ENCODE peak calls at places on chromosomes 11 and 22, in four cellular contexts. W, M, D and V are unnamed samples. For H3K27me3, the result is how much of the 10 kb centered on the place peaks cover.

GRCh38 chr11:132686827-132687370 is 845.4 kb downstream of the OPCML start:
- DNase-seq in W (no peak), M (no peak), D (no peak), V (no peak)

GRCh38 chr11:9903579-9903978 is 239.7 kb downstream of the SWAP70 start:
- DNase-seq in W (no peak), M (no peak), D (no peak), V (no peak)

GRCh38 chr11:100918551-100919500 is 210.8 kb downstream of the PGR start:
- DNase-seq in W (no peak), M (no peak), D (peak), V (no peak)

GRCh38 chr22:23279781-23280180 is 99.5 kb downstream of the BCR start:
- DNase-seq in W (no peak), M (peak), D (no peak), V (no peak)

GRCh38 chr22:31075961-31076360 is 5.2 kb upstream of the SMTN start:
- DNase-seq in W (no peak), M (no peak), D (peak), V (no peak)

GRCh38 chr11:26948881-26949280 is 45.0 kb upstream of the FIBIN start:
- DNase-seq in W (no peak), M (no peak), D (no peak), V (no peak)

GRCh38 chr11:8122173-8122572 is 41.2 kb downstream of the TUB start:
- DNase-seq in W (no peak), M (no peak), D (no peak), V (no peak)

GRCh38 chr11:41320233-41320993 is 139.0 kb downstream of the LRRC4C start:
- DNase-seq in W (no peak), M (peak), D (no peak), V (no peak)

GRCh38 chr11:116445108-116446047 is 327.4 kb downstream of the BUD13 start:
- DNase-seq in W (peak), M (no peak), D (no peak), V (peak)

GRCh38 chr11:24531528-24531927 is 34.7 kb downstream of the LUZP2 start:
- DNase-seq in W (no peak), M (no peak), D (no peak), V (no peak)

GRCh38 chr11:77039491-77040400 is 5.5 kb downstream of the B3GNT6 start:
- DNase-seq in W (peak), M (peak), D (peak), V (peak)

GRCh38 chr11:12675951-12676711 is 1.9 kb downstream of the TEAD1 start:
- DNase-seq in W (no peak), M (peak), D (peak), V (peak)

GRCh38 chr22:27259390-27259789 is 542.2 kb downstream of the MN1 start:
- DNase-seq in W (no peak), M (no peak), D (no peak), V (no peak)

GRCh38 chr22:31126869-31127175 is 4.1 kb downstream of the INPP5J start:
- DNase-seq in W (no peak), M (no peak), D (no peak), V (no peak)

GRCh38 chr11:13384837-13385417 is 78.1 kb downstream of the BTBD10 start:
- DNase-seq in W (peak), M (peak), D (peak), V (peak)

GRCh38 chr11:86660011-86660595 is 12.3 kb downstream of the ME3 start:
- DNase-seq in W (no peak), M (peak), D (peak), V (no peak)

GRCh38 chr22:44639891-44640617 is 62.0 kb upstream of the PRR5 start:
- DNase-seq in W (no peak), M (no peak), D (no peak), V (no peak)

DNA sequence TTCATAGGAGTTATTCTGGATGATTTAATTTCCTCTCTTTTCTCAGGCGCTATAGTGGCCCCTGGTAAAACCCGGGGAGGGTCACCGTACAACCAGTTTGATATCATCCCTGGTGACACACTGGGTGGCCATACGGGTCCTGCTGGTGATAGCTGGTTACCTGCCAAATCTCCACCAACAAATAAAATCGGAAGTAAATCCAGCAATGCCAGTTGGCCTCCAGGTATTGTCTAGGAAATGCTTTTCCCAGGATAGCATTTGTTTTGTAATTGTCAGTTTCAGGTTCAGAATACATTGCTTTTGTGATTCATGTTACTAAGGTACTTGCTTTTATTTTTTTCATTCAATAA is 35.6 kb upstream of the ADSL start:
- DNase-seq in W (no peak), M (no peak), D (no peak), V (peak)
- H3K9ac ChIP-seq in W (no peak), M (peak), D (peak), V (no peak)

DNA sequence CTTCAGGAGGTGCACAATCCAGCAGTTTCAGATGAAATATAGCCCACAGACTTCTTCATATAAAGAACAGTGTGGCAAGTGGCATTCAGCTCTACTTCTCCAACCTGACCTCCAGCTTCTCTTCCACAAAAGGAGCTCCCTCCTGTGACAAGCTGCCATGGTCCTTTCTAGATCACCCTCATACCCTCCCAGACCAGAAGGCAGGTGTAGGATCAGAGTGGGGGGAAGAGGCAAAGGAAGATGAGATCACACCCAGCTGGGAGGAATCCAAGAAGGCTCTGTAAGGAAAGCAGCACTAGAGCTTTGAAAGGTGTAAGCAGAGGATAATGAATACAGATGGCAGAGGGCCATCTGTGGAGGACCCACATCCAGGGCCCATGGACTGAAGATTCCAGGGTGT is 7.6 kb downstream of the CLPB start:
- DNase-seq in W (no peak), M (no peak), D (no peak), V (no peak)
- H3K27me3 ChIP-seq in W (under half), M (under half), D (under half), V (under half)

GRCh38 chr11:120401506-120401905 is 65.3 kb downstream of the ARHGEF12 start:
- DNase-seq in W (no peak), M (no peak), D (no peak), V (no peak)
- H3K9ac ChIP-seq in W (no peak), M (peak), D (no peak), V (no peak)

DNA sequence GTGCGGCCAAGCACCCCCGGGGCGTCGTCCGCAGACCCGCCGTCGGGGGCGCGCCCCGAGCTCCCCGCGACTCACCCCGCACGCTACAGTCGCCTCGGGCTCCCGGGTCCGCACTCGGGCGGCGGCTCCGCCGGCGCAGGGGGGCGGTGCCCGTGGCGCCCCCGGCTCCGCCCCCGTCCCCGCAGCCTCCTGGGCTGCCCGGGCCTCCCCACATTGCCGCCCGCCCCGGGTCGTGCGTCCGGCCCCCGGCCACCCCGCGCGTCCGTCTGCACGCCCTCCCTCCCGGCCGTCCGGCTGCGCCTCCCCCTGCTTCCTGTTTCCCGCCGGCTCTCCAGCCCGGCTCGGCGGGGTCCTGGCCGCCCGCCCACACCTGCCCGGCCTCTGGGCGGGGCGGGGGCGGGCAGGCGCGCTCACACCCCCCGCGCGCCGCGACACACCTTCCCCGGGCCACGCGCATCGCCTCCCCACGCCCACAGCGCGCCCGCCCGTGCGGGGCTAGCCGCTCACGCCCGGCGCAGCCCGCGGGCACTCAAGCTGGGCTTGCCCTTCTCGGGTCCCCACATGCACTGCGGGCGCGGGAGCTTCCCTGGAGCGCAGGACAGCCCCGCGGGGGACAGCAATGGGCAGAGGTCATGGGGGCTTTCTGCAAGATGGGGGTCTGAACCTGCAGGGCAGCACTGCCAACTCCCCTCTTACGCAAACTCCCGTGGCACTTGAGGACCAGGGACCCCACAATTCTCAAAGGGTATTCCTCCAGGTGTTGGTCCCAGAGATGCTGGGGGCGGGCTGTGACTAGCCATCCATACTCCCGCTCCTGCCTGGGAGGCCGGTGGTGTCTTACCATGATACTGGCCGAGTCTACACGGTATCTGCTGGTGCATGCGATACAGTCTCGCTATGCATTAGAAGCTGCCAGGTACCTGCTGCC is at the start of gene CARD10:
- DNase-seq in W (peak), M (no peak), D (no peak), V (peak)
- H3K27me3 ChIP-seq in W (under half), M (under half), D (under half), V (under half)

DNA sequence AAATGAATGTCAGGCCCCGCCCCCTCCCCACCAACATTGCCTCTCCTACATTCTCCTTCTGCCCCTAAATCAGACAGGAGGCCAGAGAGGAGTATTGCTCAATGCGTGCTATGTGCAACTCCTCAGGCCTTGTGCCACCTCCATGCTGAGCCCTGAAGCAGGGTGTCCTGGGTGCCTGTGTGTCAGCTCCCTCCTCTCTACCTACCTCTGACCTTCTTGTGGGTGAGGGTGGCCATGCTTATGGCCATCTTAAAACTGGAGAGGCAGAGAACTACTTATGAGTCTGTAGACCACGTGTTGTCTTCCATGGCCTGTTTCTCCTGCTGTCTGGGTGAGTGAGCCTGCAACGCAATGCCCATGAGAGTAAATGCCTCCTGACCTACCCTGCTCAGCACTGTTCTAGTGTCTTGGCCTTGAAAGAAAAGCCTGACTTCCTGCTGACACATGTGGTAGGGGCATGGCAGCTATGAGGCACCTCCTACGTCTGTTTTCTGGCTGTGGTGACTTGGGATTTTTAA is 10.5 kb downstream of the MCAM start:
- DNase-seq in W (no peak), M (no peak), D (peak), V (no peak)
- H3K9ac ChIP-seq in W (no peak), M (no peak), D (no peak), V (peak)

DNA sequence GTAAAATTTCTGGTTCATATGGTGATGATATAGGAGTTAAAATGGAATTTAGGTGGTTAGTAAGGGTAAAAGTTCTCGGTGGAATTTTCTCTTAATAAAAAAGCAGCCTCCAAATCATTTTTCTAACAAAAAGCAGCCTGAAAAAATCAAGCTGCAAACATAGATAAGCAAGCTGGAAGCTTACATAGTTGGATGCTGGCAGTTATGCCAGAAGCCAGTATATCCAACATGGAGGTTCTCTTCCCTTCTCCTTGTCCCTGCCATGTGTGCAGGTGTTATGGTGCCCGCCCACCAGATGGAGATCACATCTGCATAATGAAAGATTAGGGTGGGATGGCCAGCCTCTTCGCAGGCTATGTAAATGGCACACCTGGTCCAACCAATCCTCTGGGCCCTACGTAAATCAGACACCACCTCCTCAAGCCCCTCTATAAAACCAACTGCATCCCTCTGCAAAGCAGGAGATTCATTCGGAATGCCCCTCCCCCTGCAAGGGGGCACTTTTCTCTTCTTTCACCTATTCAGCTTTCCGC is 22.4 kb downstream of the PIWIL3 start:
- DNase-seq in W (no peak), M (no peak), D (no peak), V (no peak)
- H3K27me3 ChIP-seq in W (under half), M (under half), D (under half), V (under half)